ENCODE peak calls at places on chromosomes 1 and 21, in seven cellular contexts. U, G, F, Q, Z, L and Y are unnamed samples.

GRCh38 chr21:33325222-33326067 is 675 bp downstream of the IFNAR1 start:
- DNase-seq in U (peak; percentile 28), F (peak; percentile 75), Z (peak; percentile 30), G (peak; percentile 83), L (peak; percentile 90), Q (peak; percentile 72), Y (peak; percentile 54)

GRCh38 chr1:205590777-205591513 is 40.9 kb downstream of the ELK4 start:
- DNase-seq in Q (no peak), L (no peak), Z (no peak), G (no peak), F (no peak), U (no peak), Y (no peak)

GRCh38 chr1:245983294-245983967 is 523.6 kb downstream of the SMYD3 start:
- DNase-seq in Q (no peak), U (no peak), F (no peak), L (no peak), G (no peak), Z (no peak), Y (no peak)

GRCh38 chr1:81832573-81832972 is 31.8 kb downstream of the ADGRL2 start:
- DNase-seq in Q (peak; percentile 13), Z (no peak), L (no peak), F (peak; percentile 75), G (peak; percentile 8), U (no peak), Y (no peak)

GRCh38 chr1:28428990-28429520 is 59.5 kb downstream of the PHACTR4 start:
- DNase-seq in G (no peak), Z (no peak), U (no peak), F (no peak), L (no peak), Q (no peak), Y (no peak)

GRCh38 chr1:245180496-245180895 is 25.7 kb downstream of the KIF26B start:
- DNase-seq in Q (peak; percentile 23), G (no peak), L (peak; percentile 82), Z (no peak), F (no peak), U (no peak), Y (no peak)

GRCh38 chr1:210688482-210689233 is 360.0 kb downstream of the HHAT start:
- DNase-seq in G (no peak), Q (no peak), F (peak; percentile 51), Z (no peak), U (no peak), L (no peak), Y (no peak)

GRCh38 chr1:111565079-111565478 is 54.5 kb upstream of the RAP1A start:
- DNase-seq in U (no peak), G (no peak), Q (no peak), F (peak; percentile 97), Z (peak; percentile 62), L (no peak), Y (no peak)

DNA sequence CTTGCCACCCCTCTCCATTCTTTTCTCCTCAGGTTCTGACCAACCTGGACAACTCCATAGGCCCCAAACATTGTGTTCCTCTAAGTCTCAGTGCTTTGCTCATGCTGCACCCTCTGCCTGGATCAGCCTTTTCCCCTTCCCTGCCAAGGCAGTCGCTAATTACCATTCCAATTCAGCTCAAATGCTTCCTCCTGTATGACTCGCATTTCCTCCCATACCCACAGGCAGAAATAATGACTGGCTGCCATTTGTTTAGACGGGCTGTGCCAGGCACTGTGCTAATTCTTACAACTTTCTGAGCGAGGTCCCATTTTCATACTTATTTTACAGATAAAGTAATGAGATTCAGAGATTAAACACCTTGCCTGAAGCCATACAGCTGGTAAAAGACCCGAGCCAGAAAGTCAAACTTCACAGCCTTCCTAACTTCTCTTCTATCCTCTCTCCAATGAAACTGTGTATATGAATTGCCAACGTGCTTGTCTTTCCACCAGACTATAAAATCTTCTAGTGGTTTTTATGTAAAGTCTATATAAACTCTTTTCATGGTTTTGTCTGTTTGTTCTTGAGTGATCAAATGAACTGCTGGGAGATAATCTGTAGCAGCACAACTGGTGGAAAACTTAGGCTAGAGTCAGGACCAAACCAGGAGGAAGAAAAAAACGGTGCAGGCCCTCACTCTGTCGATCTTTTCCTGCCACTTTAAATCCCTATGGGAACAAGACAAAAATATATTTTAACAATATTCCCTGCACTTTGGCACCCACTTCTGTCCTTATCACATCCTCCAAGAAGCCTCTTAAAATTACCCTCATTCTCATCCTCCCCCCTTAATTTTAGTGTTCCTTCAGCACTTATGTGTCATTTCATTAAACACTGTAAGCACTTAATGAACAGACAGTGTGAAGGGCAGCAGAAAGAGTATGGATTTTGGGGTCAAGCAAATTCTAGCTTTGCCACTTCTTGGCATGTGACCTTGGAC is 33.7 kb downstream of the RAB3B start:
- DNase-seq in G (no peak), U (no peak), L (no peak), Z (no peak), Q (no peak), F (peak; percentile 67), Y (no peak)
- H3K4me1 ChIP-seq in G (peaks cover 15% of the 10 kb centered on the region), U (no peaks in the 10 kb centered on the region), L (peaks cover 89% of the 10 kb centered on the region), Z (no peaks in the 10 kb centered on the region), Q (no peaks in the 10 kb centered on the region), F (peaks cover 21% of the 10 kb centered on the region), Y (no peaks in the 10 kb centered on the region)

GRCh38 chr21:30268608-30269197 is 14.0 kb downstream of the KRTAP24-1 start:
- DNase-seq in Z (no peak), U (no peak), F (no peak), G (peak; percentile 23), L (peak; percentile 34), Q (no peak), Y (no peak)
- TF ChIP-seq CTCF in Z (peak; percentile 39), U (no peak), F (no peak), G (peak; percentile 32), L (peak; percentile 53), Q (no peak), Y (no peak)

DNA sequence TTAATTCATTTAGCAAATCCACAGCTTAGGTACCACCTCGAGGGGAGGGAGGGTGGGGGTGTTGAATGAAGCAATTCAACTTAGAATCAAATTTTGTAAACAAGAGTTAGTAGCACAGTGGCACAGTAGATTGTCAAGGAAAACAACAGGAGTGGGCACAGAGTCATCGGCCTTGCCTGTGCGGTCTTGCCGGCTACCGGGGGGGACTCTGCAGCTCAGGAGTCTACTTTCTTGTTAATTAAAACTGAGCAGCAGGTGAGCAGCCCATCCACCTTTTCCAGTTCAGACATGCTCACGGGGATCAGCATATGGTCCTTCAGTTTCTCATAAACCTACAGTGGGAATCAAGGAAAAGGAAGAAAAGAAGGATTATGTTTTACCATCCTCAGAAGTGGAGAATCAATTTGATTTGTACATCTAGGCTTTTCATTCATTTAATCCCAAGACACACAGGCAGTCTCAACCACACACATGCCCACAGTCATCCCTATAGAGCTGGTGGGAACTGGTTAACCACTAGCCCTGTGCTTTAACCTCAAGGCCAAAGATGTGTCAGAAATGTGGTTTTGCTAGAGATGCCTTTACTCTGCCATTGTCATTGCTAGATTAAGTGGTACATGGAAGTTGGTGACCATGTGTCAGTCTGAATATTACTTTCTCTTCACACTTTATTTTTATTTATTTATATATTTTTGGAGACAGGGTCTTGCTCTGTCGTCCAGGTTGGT is 45.0 kb upstream of the BCL10 start:
- DNase-seq in L (no peak), Z (no peak), F (peak; percentile 75), G (no peak), U (no peak), Q (no peak), Y (no peak)
- H3K27ac ChIP-seq in L (no peak overlapping the region), Z (peak overlapping the region; percentile 90), F (peak overlapping the region; percentile 58), G (no peak overlapping the region), U (peak overlapping the region; percentile 17), Q (no peak overlapping the region), Y (no peak overlapping the region)

DNA sequence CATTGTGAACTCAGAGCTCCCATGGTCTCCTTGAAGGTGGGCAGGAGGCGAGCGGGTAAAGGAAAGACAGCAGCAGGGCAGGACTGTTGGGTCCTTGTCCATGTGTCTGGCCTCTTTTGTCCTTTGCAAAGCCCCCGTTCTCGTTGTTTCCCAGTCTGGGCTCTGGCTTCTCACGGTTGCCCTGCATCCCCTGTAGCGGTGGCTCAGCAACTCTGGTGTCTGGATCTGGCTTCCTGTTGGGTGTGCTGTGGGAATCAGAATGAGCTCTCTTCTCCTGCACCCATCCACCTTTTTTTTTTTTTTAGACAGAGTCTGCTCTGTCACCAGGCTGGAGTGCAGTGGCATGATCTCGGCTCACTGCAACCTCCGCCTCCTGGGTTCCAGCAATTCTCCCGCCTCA is 11.1 kb downstream of the H6PD start:
- DNase-seq in U (no peak), F (no peak), Q (no peak), G (no peak), L (no peak), Z (no peak), Y (no peak)
- H3K4me1 ChIP-seq in U (peaks cover 95% of the 10 kb centered on the region), F (peaks cover 17% of the 10 kb centered on the region), Q (peaks cover 30% of the 10 kb centered on the region), G (peaks cover 35% of the 10 kb centered on the region), L (no peaks in the 10 kb centered on the region), Z (peaks cover 15% of the 10 kb centered on the region), Y (peaks cover 76% of the 10 kb centered on the region)

DNA sequence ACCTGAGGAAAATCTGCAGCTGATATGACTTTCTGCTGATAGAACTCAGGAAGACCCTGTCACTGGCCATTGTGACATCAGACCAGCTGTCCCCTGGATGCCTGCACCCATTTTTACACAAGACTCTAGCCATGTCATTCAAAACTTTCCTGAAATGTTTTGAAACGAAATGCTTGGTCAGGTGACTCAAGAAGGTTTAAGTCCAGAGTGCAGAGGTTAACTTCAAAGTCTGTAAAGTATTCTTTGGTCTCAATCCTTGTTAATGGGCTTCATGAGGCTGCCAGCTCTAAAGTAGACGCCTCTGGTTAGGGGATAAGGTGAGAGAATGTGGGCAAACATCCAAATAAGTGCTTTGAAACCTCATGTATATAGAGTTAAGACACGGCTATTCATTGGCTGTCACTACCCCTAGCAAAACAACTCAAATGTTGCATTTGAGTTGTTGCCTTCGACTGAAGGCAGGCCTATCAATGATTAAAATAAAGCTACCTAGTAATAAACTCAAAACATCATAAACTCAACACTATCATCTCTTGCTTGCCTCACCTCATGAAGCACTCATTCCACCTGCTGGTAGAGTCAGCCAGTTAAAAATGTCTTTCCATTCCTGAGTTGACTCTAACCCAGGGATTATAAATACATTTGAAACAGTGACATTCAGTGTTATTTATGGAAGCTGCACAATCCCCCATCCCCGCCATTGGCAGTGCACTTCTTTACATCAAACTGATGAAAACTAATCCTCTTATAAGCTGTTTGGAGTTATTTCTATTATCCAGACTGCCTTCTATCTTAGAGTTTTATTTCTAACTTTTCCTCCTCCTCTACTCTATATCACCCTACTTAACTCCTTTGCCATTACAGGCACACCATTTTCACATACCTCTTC is 26.0 kb downstream of the RABIF start:
- DNase-seq in G (peak; percentile 38), Q (no peak), L (no peak), F (no peak), U (no peak), Z (no peak), Y (no peak)
- TF ChIP-seq CTCF in G (peak; percentile 5), Q (no peak), L (no peak), F (no peak), U (no peak), Z (no peak), Y (no peak)